ENCODE peak calls at places on chromosomes 2 and 18, in four cellular contexts. D is left ventricle myocardium inferior; W is Panc1; V is effector memory CD4-positive, alpha-beta T cell. N is an unnamed sample. For H3K27me3, the result is how much of the 10 kb centered on the place peaks cover.

GRCh38 chr2:45941758-45942738 is 290.6 kb downstream of the PRKCE start:
- DNase-seq in D (no peak), W (no peak), V (no peak), N (no peak)

GRCh38 chr2:88350262-88350640 is 102.2 kb downstream of the FOXI3 start:
- DNase-seq in D (no peak), W (no peak), V (no peak), N (no peak)

GRCh38 chr18:10086458-10086857 is 172.6 kb downstream of the VAPA start:
- DNase-seq in D (no peak), W (no peak), V (no peak), N (no peak)

GRCh38 chr2:189798312-189799029 is 14.2 kb downstream of the PMS1 start:
- DNase-seq in D (no peak), W (no peak), V (no peak), N (no peak)

GRCh38 chr2:120862254-120863172 is 126.8 kb downstream of the GLI2 start:
- DNase-seq in D (no peak), W (no peak), V (no peak), N (no peak)

GRCh38 chr2:2147024-2147900 is 183.8 kb downstream of the MYT1L start:
- DNase-seq in D (peak), W (no peak), V (no peak), N (peak)

GRCh38 chr2:101775092-101775491 is 77.6 kb downstream of the MAP4K4 start:
- DNase-seq in D (no peak), W (no peak), V (no peak), N (no peak)

GRCh38 chr2:67503066-67503795 is 106.1 kb downstream of the ETAA1 start:
- DNase-seq in D (no peak), W (no peak), V (no peak), N (no peak)

GRCh38 chr2:120293991-120294329 is 41.3 kb downstream of the RALB start:
- DNase-seq in D (no peak), W (no peak), V (no peak), N (no peak)

GRCh38 chr2:221262651-221263050 is 309.5 kb downstream of the EPHA4 start:
- DNase-seq in D (no peak), W (no peak), V (no peak), N (no peak)

GRCh38 chr2:131488306-131489205 is 3.6 kb downstream of the MZT2A start:
- DNase-seq in D (peak), W (no peak), V (no peak), N (no peak)

GRCh38 chr2:238274152-238274865 is 14.1 kb downstream of the PER2 start:
- DNase-seq in D (no peak), W (no peak), V (no peak), N (no peak)

GRCh38 chr2:16318474-16319195 is 347.0 kb downstream of the CYRIA start:
- DNase-seq in D (no peak), W (no peak), V (no peak), N (peak)

GRCh38 chr2:98823196-98824166 is 92.5 kb upstream of the MGAT4A start:
- DNase-seq in D (no peak), W (no peak), V (no peak), N (peak)

GRCh38 chr2:149732001-149732685 is 144.6 kb upstream of the MMADHC start:
- DNase-seq in D (no peak), W (no peak), V (no peak), N (no peak)

GRCh38 chr2:3466482-3466863 is 52.9 kb downstream of the ADI1 start:
- DNase-seq in D (no peak), W (no peak), V (no peak), N (no peak)

GRCh38 chr2:215793747-215794595 is 219.4 kb downstream of the MREG start:
- DNase-seq in D (no peak), W (peak), V (no peak), N (no peak)

GRCh38 chr2:237590272-237591020 is at the start of gene RAB17:
- DNase-seq in D (no peak), W (no peak), V (no peak), N (no peak)

GRCh38 chr18:12741351-12741750 is 38.5 kb downstream of the PSMG2 start:
- DNase-seq in D (no peak), W (peak), V (no peak), N (no peak)

GRCh38 chr2:67667054-67667908 is 270.1 kb downstream of the ETAA1 start:
- DNase-seq in D (no peak), W (no peak), V (no peak), N (no peak)

GRCh38 chr2:176156301-176156958 is 677 bp upstream of the HOXD3 start:
- DNase-seq in D (no peak), W (no peak), V (no peak), N (peak)

GRCh38 chr2:12987246-12987645 is 270.5 kb downstream of the TRIB2 start:
- DNase-seq in D (no peak), W (no peak), V (no peak), N (no peak)
- H3K27me3 ChIP-seq in D (under half), W (under half), V (under half), N (under half)

GRCh38 chr2:143950675-143951074 is 569.2 kb downstream of the ZEB2 start:
- DNase-seq in D (no peak), W (no peak), V (no peak), N (no peak)
- H3K4me3 ChIP-seq in D (no peak), W (no peak), V (no peak), N (no peak)

GRCh38 chr2:44777542-44777941 is 164.0 kb upstream of the SIX3 start:
- DNase-seq in D (no peak), W (no peak), V (no peak), N (peak)
- H3K27me3 ChIP-seq in D (under half), W (under half), V (under half), N (under half)

GRCh38 chr18:76465630-76466409 is 29.2 kb downstream of the ZNF516 start:
- DNase-seq in D (no peak), W (no peak), V (no peak), N (peak)

GRCh38 chr18:76464281-76465259 is 30.5 kb downstream of the ZNF516 start:
- DNase-seq in D (no peak), W (no peak), V (no peak), N (no peak)

GRCh38 chr18:76466410-76466991 is 28.5 kb downstream of the ZNF516 start:
- DNase-seq in D (no peak), W (no peak), V (no peak), N (no peak)

GRCh38 chr18:76468345-76469275 is 26.4 kb downstream of the ZNF516 start:
- DNase-seq in D (no peak), W (no peak), V (no peak), N (no peak)

GRCh38 chr18:76467371-76468190 is 27.5 kb downstream of the ZNF516 start:
- DNase-seq in D (no peak), W (no peak), V (no peak), N (peak)
- H3K4me3 ChIP-seq in D (peak), W (no peak), V (no peak), N (no peak)

GRCh38 chr2:170711774-170712652 is 3.1 kb upstream of the SP5 start:
- DNase-seq in D (no peak), W (no peak), V (no peak), N (peak)

GRCh38 chr2:170711196-170711773 is 3.9 kb upstream of the SP5 start:
- DNase-seq in D (no peak), W (no peak), V (no peak), N (peak)

GRCh38 chr2:170714156-170715061 is 728 bp upstream of the SP5 start:
- DNase-seq in D (peak), W (no peak), V (no peak), N (peak)

GRCh38 chr2:170713280-170714155 is 1.6 kb upstream of the SP5 start:
- DNase-seq in D (no peak), W (no peak), V (no peak), N (peak)

DNA sequence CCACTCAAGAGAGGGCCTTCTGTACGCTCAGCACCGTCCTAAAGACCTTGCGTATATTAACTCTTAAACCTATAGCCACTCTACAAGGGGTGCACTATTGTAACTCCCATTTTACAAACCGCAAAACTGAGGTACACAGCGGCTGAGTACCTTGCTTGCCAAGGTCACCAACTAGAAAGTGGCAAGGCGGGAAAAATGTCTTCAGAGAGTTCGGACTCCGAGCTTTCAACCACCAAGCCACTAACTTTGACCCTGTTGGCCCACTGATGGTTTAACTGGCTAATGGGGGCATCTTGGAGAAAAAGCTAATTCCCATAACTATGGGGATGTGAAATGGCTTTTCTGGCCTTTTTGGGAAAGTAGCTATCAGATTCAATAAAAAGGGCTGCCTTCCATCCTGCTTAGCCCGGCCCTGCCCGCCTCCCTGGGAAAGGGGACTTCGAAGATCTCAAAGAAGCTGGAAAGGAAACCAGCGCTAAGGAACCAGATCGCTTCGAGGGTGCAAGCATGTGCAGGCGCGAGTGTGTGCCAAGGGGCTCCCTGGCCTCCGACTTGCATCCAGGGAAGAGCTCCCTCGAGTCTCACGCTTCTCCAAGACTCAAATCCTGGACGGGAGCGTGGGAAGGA is 2.4 kb upstream of the SP5 start:
- DNase-seq in D (no peak), W (no peak), V (no peak), N (no peak)
- H3K27me3 ChIP-seq in D (half or more), W (under half), V (half or more), N (half or more)

GRCh38 chr2:158477202-158477601 is 20.4 kb downstream of the PKP4 start:
- DNase-seq in D (no peak), W (no peak), V (no peak), N (no peak)
- H3K4me3 ChIP-seq in D (no peak), W (no peak), V (no peak), N (no peak)

GRCh38 chr2:118822572-118822971 is 24.9 kb downstream of the EN1 start:
- DNase-seq in D (no peak), W (no peak), V (no peak), N (no peak)
- H3K27me3 ChIP-seq in D (half or more), W (under half), V (under half), N (under half)

DNA sequence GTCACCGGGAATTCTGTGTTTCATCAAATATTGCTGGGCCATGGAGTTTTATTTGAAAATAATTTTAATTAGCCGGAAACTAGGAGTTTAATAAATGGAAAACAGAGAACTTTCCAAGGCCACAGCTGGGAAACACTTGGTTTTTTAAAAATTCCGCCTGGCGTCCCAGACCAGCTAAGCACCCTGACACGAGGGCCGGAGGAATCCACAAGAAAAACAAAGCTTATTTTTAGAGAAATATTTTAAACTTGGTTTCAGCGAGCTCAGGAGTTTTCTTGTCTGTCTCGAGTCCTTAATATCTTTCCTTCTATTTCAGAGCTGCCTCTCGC is 8.2 kb downstream of the ZFP36L2 start:
- DNase-seq in D (no peak), W (no peak), V (no peak), N (no peak)
- H3K4me3 ChIP-seq in D (peak), W (no peak), V (peak), N (no peak)

DNA sequence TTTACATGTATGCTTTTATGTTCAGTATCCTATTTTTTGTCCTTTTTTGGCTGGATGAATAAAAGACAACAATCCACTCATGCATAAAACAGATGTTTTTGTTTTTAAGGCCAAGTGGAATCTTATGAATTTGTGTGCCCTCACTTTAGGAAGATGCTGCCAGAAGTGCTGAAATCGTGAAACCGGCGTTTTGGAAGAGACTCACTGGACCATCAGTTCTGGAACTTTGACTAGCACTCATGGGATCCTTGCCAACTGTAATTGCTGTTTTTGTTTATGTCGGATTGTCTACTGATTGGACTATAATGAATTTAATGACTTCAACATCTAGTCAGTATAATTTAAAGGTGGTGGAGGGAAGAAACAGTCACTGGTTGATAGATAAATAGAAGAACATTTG is 6.5 kb downstream of the ZNF521 start:
- DNase-seq in D (no peak), W (no peak), V (no peak), N (no peak)
- H3K27me3 ChIP-seq in D (under half), W (under half), V (under half), N (under half)

N was measured in H7.